ENCODE peak calls at places on chromosomes 13 and 19, in eight cellular contexts. Y is coronary artery, F is bronchial epithelial cell, D is dorsolateral prefrontal cortex, E is psoas muscle, Q is HFFc6, K is thoracic aorta, M is fibroblast of the aortic adventitia. A is an unnamed sample.
A peak's percentile ranks its signal among the peaks of the same experiment; 100 is the strongest.

GRCh38 chr13:33175991-33176390 is 109.6 kb downstream of the STARD13 start:
- DNase-seq in M (no peak), F (no peak), D (no peak), E (no peak), K (no peak), Q (no peak), Y (no peak), A (no peak)

GRCh38 chr19:29745253-29745652 is 30.2 kb upstream of the C19orf12 start:
- DNase-seq in E (no peak), D (no peak), M (no peak), F (no peak), K (no peak), Q (no peak), Y (no peak), A (no peak)

GRCh38 chr13:111202149-111202548 is 87.0 kb downstream of the ARHGEF7 start:
- DNase-seq in K (no peak), F (no peak), E (no peak), M (no peak), Y (no peak), Q (no peak), D (no peak), A (no peak)

GRCh38 chr19:3721900-3722442 is 13.8 kb downstream of the TJP3 start:
- DNase-seq in Q (no peak), Y (no peak), F (no peak), D (no peak), E (no peak), K (no peak), M (no peak), A (no peak)

GRCh38 chr13:44403720-44404063 is 30.1 kb downstream of the SERP2 start:
- DNase-seq in K (no peak), Y (no peak), E (no peak), Q (no peak), D (no peak), F (no peak), M (no peak), A (no peak)

GRCh38 chr13:43831088-43831487 is 44.3 kb upstream of the ENOX1 start:
- DNase-seq in Q (peak; percentile 33), E (no peak), Y (no peak), K (no peak), F (no peak), M (peak; percentile 73), D (no peak), A (peak; percentile 68)

GRCh38 chr19:53912653-53913052 is 3.6 kb downstream of the CACNG7 start:
- DNase-seq in Y (no peak), F (no peak), D (no peak), M (no peak), Q (no peak), K (no peak), E (no peak), A (no peak)

GRCh38 chr13:104949840-104950805 is 1585.3 kb downstream of the EFNB2 start:
- DNase-seq in M (no peak), K (no peak), E (no peak), F (no peak), Q (no peak), D (no peak), Y (no peak), A (peak; percentile 4)

GRCh38 chr19:7497292-7497691 is 8.5 kb upstream of the PEX11G start:
- DNase-seq in M (no peak), K (no peak), Q (no peak), E (no peak), Y (no peak), F (no peak), D (no peak), A (no peak)

GRCh38 chr13:63595811-63596210 is 2180.2 kb upstream of the PCDH20 start:
- DNase-seq in Y (no peak), Q (no peak), M (no peak), D (no peak), F (peak; percentile 18), E (no peak), K (no peak), A (no peak)

DNA sequence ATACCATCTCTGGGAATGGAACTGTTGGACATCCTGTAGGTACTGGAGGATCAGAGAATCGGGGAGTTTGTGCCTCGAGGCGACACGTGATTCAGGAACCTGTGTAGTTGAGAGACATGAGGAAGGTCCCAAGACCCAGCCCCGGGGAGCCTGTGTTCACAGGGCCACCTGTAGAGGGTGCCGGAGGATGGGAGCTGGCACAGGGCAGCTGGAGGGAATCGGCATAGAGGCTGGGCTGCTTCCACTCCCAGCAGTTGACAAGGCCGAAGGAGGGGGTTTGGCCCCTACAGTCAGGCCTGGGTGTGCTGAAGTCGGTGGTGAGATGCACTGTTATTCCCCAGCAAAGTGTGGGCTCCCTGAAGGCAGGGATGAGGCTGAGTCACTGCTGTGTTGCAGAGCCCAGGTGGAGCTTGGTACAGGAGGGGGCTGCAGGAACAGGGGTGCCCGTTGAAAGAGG is 2.5 kb upstream of the ISYNA1 start:
- DNase-seq in F (peak; percentile 8), M (no peak), D (no peak), K (no peak), Y (no peak), Q (no peak), E (no peak), A (no peak)
- TF ChIP-seq CTCF in F (peak; percentile 20), M (no peak), D (no peak), K (no peak), Y (no peak), Q (peak; percentile 43), E (peak; percentile 15), A (peak; percentile 36)

DNA sequence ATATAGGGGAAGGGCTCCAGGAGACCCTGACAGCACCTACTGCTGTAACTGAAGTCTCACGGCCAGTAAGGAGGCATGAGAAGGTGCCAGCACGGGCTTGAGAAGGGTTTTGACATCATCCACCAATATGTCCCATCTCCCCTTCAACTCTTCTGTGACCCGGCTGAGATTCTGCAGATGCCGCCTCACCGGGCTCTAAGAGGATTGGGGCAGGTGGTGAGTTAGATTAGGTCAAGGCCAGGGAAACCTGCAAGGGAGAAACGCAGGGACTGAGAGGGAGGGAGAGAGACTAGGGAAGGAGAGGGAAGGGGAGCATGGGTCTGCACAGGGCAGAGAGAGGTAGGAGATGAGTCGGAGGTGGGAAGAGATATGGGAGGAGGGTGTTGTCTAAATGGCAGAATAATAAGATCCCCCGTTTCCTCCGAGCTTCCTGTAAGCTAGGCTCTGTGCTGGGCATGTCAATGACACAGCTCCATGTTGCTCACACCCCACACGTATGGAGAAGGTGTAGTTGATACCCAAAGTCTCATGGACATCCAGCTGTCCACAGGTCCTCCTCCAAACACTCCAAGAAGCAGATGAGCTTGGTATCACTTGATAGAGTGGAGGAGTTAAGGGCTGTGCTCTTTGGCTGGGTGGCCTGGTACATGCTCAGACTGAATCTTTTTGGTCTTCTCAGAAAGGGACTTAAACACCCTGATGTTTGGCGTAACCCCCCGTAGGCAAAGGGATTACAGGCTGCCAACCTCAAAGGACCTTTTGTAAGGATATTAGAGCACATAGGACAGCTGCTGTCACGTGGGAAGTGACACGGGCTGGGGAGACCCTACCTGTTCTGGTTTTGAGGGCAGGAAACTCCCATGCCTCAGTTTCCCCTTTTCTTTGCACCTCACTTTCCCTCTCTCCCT is 6.1 kb downstream of the TPRX1 start:
- DNase-seq in M (no peak), Y (no peak), E (no peak), Q (no peak), F (no peak), D (no peak), K (no peak), A (no peak)
- TF ChIP-seq CTCF in M (no peak), Y (no peak), E (no peak), Q (no peak), F (no peak), D (no peak), K (no peak), A (no peak)

GRCh38 chr13:102903659-102904407 is 58.0 kb downstream of the ERCC5 start:
- DNase-seq in Q (no peak), E (no peak), K (no peak), M (peak; percentile 26), Y (no peak), D (no peak), F (peak; percentile 32), A (peak; percentile 28)
- TF ChIP-seq CTCF in Q (peak; percentile 77), E (peak; percentile 53), K (no peak), M (peak; percentile 47), Y (no peak), D (peak; percentile 58), F (peak; percentile 26), A (peak; percentile 42)

DNA sequence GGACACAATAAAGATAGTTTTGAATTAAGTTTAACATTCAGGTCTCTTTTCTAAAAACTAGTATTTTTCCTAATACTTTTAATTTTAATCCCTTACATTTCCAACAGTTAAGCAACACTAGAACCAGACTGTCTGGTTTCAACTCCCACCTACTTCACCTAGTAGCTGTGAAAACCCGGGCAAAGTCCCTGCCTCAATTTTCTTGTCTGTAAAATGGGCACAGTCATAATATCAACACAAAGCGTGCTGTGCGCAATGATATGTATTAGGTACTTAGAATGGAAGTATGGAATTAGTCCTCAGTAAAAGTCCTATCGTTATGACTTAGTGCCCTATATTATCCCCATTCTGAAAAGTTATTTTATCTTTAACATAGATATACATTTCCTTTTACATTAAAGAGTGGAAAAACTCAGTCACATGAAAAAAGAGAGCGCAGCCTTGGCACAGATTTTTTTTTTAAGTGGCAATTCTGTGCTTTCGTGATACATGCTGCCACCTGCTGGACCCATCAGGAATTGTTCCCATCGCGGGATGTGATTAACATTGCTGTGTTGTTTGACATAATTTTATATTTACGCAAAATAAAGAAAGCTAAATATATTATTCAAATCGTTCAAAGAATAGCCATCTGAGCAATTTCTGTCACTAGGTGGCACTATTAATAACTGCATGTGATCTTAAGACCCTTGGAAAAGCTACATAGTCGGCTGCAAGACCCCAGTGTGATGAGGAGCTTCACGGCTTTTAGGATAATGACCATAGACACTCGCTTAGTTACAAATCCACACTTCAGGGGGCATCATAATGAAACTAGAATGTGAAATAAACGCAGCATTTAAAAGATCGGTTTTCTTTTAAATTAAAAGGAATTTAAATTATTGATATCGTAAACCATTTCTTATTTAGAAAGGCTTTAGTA is 59.9 kb downstream of the LIG4 start:
- DNase-seq in Y (no peak), Q (peak; percentile 22), M (peak; percentile 57), E (no peak), F (peak; percentile 34), D (peak; percentile 75), K (no peak), A (peak; percentile 63)
- TF ChIP-seq CTCF in Y (peak; percentile 77), Q (peak; percentile 94), M (peak; percentile 83), E (peak; percentile 81), F (peak; percentile 62), D (peak; percentile 88), K (peak; percentile 70), A (peak; percentile 74)

GRCh38 chr19:47651691-47652090 is 42.8 kb downstream of the BICRA start:
- DNase-seq in M (no peak), F (no peak), Q (no peak), K (no peak), Y (no peak), E (peak; percentile 39), D (no peak), A (no peak)
- TF ChIP-seq CTCF in M (no peak), F (no peak), Q (peak; percentile 34), K (no peak), Y (no peak), E (no peak), D (no peak), A (no peak)

DNA sequence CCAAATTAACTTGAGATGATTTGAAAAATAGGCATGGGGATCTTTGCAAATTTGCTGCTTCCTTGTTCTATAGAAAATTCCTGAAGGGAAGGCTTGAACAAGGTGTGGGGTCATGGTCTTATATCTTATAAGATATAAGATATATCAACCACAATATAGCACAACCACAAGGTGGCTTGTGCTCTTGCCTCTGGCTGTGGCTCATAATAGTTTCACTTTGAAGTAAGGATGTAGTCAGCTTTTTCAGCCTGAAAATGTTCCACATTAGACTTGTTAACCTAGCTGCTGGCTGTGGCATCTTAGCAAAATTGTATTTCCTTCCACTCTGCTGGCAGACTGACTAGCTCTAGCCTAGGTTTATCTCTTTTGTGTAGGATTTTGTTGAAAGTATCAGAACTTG is 169.7 kb downstream of the KLF5 start:
- DNase-seq in E (no peak), F (peak; percentile 40), K (no peak), M (peak; percentile 10), Y (no peak), D (no peak), Q (peak; percentile 34), A (peak; percentile 14)
- TF ChIP-seq CTCF in E (no peak), F (peak; percentile 24), K (no peak), M (peak; percentile 10), Y (no peak), D (no peak), Q (peak; percentile 64), A (no peak)

A was measured in cardiac fibroblast.